ENCODE peak calls at places on chromosome 10, in ten cellular contexts. L is heart right ventricle, E is transverse colon, T is heart left ventricle, Y is PC-3, X is sigmoid colon, B is tibial nerve, V is cardiac muscle cell, A is A549, M is HCT116. J is an unnamed sample. For H3K4me1, the result is how much of the 10 kb centered on the place peaks cover.

GRCh38 chr10:4095171-4095570 is 310.2 kb upstream of the KLF6 start:
- DNase-seq in B (no peak), A (no peak), Y (no peak), V (no peak), M (no peak), X (no peak), T (no peak), L (no peak), E (no peak), J (no peak)

GRCh38 chr10:22271786-22272185 is 44.4 kb upstream of the COMMD3 start:
- DNase-seq in M (no peak), Y (no peak), A (no peak), L (no peak), B (no peak), X (no peak), V (no peak), E (no peak), T (no peak), J (no peak)

GRCh38 chr10:61100882-61101281 is 156.9 kb upstream of the RHOBTB1 start:
- DNase-seq in M (no peak), L (no peak), B (no peak), Y (no peak), T (no peak), E (no peak), X (no peak), A (no peak), V (no peak), J (no peak)

GRCh38 chr10:70662362-70663220 is 9.7 kb upstream of the ADAMTS14 start:
- DNase-seq in Y (no peak), T (no peak), V (no peak), A (no peak), B (peak), L (no peak), E (no peak), M (no peak), X (peak), J (no peak)

GRCh38 chr10:71207578-71207977 is 4.8 kb upstream of the UNC5B start:
- DNase-seq in T (no peak), A (no peak), M (no peak), L (no peak), Y (no peak), E (no peak), V (no peak), B (no peak), X (no peak), J (no peak)

GRCh38 chr10:58644311-58644710 is 131.6 kb downstream of the BICC1 start:
- DNase-seq in T (no peak), E (no peak), L (no peak), V (no peak), B (no peak), X (no peak), A (no peak), M (no peak), Y (no peak), J (no peak)

GRCh38 chr10:6748029-6748428 is 168.0 kb upstream of the PRKCQ start:
- DNase-seq in M (no peak), T (no peak), Y (no peak), A (no peak), X (no peak), B (no peak), V (no peak), E (no peak), L (no peak), J (no peak)

GRCh38 chr10:29976134-29976533 is 83.3 kb downstream of the JCAD start:
- DNase-seq in X (no peak), L (no peak), A (no peak), M (no peak), V (no peak), T (no peak), E (no peak), B (no peak), Y (no peak), J (no peak)

GRCh38 chr10:79090134-79090803 is 21.5 kb downstream of the ZMIZ1 start:
- DNase-seq in A (no peak), T (no peak), Y (peak), V (no peak), M (no peak), X (no peak), B (no peak), E (no peak), L (no peak), J (no peak)

GRCh38 chr10:73293461-73293860 is 41.0 kb upstream of the MRPS16 start:
- DNase-seq in V (no peak), A (no peak), E (no peak), M (no peak), Y (no peak), T (no peak), B (no peak), X (no peak), L (no peak), J (no peak)

GRCh38 chr10:127534074-127534473 is 15.0 kb upstream of the NPS start:
- DNase-seq in E (no peak), L (no peak), B (no peak), T (no peak), M (no peak), A (no peak), Y (no peak), X (no peak), V (no peak), J (no peak)

GRCh38 chr10:104344219-104344618 is 6.0 kb upstream of the ITPRIP start:
- DNase-seq in X (no peak), B (no peak), V (no peak), M (no peak), Y (no peak), T (no peak), E (no peak), L (no peak), A (no peak), J (no peak)

GRCh38 chr10:70532554-70533188 is 54.1 kb downstream of the PALD1 start:
- DNase-seq in Y (no peak), V (no peak), E (no peak), L (no peak), B (no peak), M (no peak), A (no peak), T (no peak), X (no peak), J (no peak)

GRCh38 chr10:92103376-92104084 is 180.0 kb downstream of the BTAF1 start:
- DNase-seq in V (no peak), X (no peak), B (no peak), M (no peak), T (no peak), E (no peak), Y (peak), A (no peak), L (no peak), J (no peak)

GRCh38 chr10:5945561-5946418 is 31.6 kb downstream of the IL15RA start:
- DNase-seq in Y (peak), T (peak), V (no peak), A (no peak), M (no peak), E (peak), B (peak), X (peak), L (peak), J (peak)

GRCh38 chr10:28302012-28302667 is 724 bp downstream of the MPP7 start:
- DNase-seq in M (no peak), V (peak), Y (peak), E (peak), T (no peak), X (no peak), L (peak), B (peak), A (peak), J (no peak)

GRCh38 chr10:125144693-125145623 is 15.4 kb downstream of the CTBP2 start:
- DNase-seq in Y (no peak), A (peak), X (no peak), L (peak), T (no peak), M (peak), E (no peak), B (no peak), V (no peak), J (no peak)

GRCh38 chr10:44425466-44425865 is 40.6 kb upstream of the CXCL12 start:
- DNase-seq in V (no peak), A (no peak), X (no peak), T (no peak), B (no peak), M (no peak), Y (no peak), E (no peak), L (no peak), J (no peak)

GRCh38 chr10:127826161-127826740 is 66.5 kb downstream of the CLRN3 start:
- DNase-seq in B (no peak), A (no peak), E (no peak), M (no peak), T (no peak), X (no peak), L (no peak), V (peak), Y (no peak), J (no peak)

GRCh38 chr10:7417103-7417623 is 6.3 kb upstream of the SFMBT2 start:
- DNase-seq in E (no peak), T (no peak), X (no peak), Y (peak), L (no peak), A (no peak), B (no peak), V (no peak), M (peak), J (no peak)

GRCh38 chr10:69489506-69490090 is 38.3 kb downstream of the TSPAN15 start:
- DNase-seq in E (no peak), X (peak), A (no peak), Y (no peak), M (no peak), L (no peak), V (no peak), T (no peak), B (no peak), J (peak)

GRCh38 chr10:52889611-52890010 is 117.0 kb upstream of the MBL2 start:
- DNase-seq in T (no peak), V (no peak), E (no peak), L (no peak), X (no peak), Y (no peak), B (no peak), M (no peak), A (no peak), J (no peak)

GRCh38 chr10:103648951-103649532 is 155.5 kb downstream of the NEURL1 start:
- DNase-seq in E (no peak), B (no peak), Y (no peak), A (no peak), T (no peak), L (no peak), X (peak), V (no peak), M (no peak), J (no peak)

GRCh38 chr10:90193240-90193985 is 492.0 kb downstream of the KIF20B start:
- DNase-seq in A (no peak), L (no peak), Y (peak), M (no peak), V (no peak), T (no peak), B (no peak), X (no peak), E (no peak), J (no peak)

GRCh38 chr10:19788075-19788686 is 28.1 kb upstream of the PLXDC2 start:
- DNase-seq in E (peak), X (no peak), M (no peak), T (no peak), B (peak), A (no peak), Y (peak), V (peak), L (peak), J (no peak)

GRCh38 chr10:3595736-3596135 is 189.3 kb downstream of the KLF6 start:
- DNase-seq in B (no peak), V (no peak), L (no peak), X (no peak), A (no peak), T (no peak), M (no peak), Y (no peak), E (no peak), J (no peak)

GRCh38 chr10:79093658-79094411 is 25.1 kb downstream of the ZMIZ1 start:
- DNase-seq in L (no peak), M (no peak), V (no peak), B (peak), E (peak), A (no peak), Y (peak), T (no peak), X (peak), J (no peak)

GRCh38 chr10:49831352-49832040 is 69.4 kb upstream of the OGDHL start:
- DNase-seq in M (no peak), B (no peak), V (no peak), A (no peak), X (no peak), Y (no peak), T (no peak), L (no peak), E (no peak), J (no peak)
- H3K4me1 ChIP-seq in M (under half), B (under half), V (under half), A (under half), X (under half), Y (under half), T (under half), L (under half), E (under half), J (under half)

DNA sequence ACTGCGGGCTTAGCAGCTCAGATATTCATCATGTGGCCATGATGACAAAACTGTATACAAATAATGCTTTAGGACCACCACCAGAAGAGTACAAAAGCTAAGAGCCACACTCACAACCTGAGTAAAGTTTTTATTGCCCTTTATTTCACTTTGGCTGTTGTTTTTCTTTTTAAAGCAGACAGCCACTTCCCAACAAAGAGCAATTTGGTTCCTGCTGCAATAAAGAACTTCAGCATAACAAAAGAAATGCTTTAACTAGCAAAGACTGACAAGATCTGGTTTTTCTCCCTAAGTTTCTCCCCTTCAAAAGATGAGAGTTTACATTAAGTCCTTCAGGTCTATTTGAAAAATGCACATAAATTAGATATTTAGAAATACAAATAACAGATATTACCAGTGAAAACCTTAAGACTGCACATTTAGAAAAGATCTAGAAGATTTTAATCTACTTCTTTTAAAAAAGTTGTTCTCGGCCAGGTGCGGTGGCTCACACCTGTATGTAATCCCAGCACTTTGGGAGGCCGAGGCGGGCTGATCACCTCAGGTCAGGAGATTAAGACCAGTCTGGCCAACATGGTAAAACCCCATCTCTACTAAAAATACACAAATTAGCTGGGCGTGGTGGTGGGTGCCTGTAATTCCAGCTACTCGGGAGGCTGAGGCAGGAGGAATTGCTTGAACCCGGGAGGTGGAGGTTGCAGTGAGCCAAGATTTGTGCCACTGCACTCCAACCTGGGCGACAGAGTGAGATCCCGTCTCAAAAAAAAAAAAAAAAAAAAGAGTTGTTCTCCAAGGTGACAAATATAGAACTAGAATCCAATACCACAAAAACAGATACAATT is 59.4 kb downstream of the WAPL start:
- DNase-seq in M (no peak), X (no peak), V (no peak), A (no peak), Y (no peak), B (no peak), E (no peak), T (no peak), L (no peak), J (no peak)
- H3K4me3 ChIP-seq in M (no peak), X (no peak), V (no peak), A (no peak), Y (no peak), B (no peak), E (no peak), T (no peak), L (no peak), J (no peak)

GRCh38 chr10:117860823-117861222 is 185.9 kb downstream of the RAB11FIP2 start:
- DNase-seq in X (no peak), A (peak), B (no peak), T (no peak), M (peak), E (no peak), V (no peak), Y (peak), L (no peak), J (no peak)
- TF ChIP-seq CTCF in X (no peak), A (peak), B (no peak), T (no peak), M (peak), E (no peak), V (peak), Y (peak), L (peak), J (peak)

DNA sequence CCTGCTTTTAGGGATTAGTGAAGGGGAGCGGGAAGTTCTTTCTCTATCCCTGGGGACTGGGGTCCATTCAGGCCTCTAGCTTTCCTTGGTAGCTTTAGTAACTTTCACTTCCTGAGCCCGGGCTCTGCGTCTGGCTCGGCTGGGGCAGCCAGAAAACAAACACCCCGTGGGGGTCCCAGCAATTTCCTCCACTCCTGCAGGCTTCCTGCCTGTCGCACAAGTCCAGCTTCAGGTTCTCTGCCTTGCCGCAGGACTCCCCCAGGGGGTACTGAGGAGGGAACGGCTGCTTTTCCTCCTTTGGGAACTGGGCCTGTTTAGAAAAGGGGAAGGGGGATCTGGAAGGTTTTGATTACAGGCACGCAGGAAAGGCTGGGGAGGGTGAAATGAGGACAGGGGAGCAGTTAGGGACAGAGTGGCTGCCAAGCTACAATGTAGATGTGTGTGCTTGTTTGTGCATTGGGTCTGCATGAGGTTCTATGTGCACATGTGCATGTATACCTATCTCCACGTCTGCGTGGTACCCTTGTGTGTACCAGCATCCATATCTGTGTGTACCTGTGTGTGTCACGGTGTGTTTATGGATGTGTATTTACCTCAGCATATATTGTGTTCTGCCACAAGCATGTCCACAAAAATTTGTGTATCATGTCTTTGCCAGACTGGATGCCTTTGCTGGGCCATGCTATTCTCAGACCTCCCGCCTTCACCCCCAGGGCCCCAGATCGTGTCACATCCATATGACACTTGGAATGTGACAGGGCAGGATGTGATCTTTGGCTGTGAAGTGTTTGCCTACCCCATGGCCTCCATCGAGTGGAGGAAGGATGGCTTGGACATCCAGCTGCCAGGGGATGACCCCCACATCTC is 2.0 kb downstream of the KAZALD1 start:
- DNase-seq in E (no peak), V (no peak), M (no peak), B (no peak), Y (no peak), A (no peak), T (peak), L (peak), X (no peak), J (no peak)
- H3K4me1 ChIP-seq in E (half or more), V (under half), M (under half), B (half or more), Y (under half), A (under half), T (half or more), L (half or more), X (half or more), J (half or more)

GRCh38 chr10:59885430-59886134 is 20.8 kb downstream of the CCDC6 start:
- DNase-seq in E (peak), V (no peak), X (no peak), M (no peak), T (no peak), A (no peak), Y (no peak), L (no peak), B (no peak), J (no peak)
- H3K4me3 ChIP-seq in E (no peak), V (no peak), X (no peak), M (no peak), T (no peak), A (no peak), Y (no peak), L (no peak), B (no peak), J (no peak)

GRCh38 chr10:123380491-123381085 is 226.4 kb downstream of the BUB3 start:
- DNase-seq in B (no peak), Y (peak), L (no peak), A (peak), M (no peak), E (no peak), V (no peak), T (no peak), X (no peak), J (no peak)
- TF ChIP-seq CTCF in B (peak), Y (peak), L (peak), A (peak), M (peak), E (no peak), V (peak), T (no peak), X (no peak), J (no peak)

GRCh38 chr10:77512219-77512578 is 125.4 kb downstream of the KCNMA1 start:
- DNase-seq in L (no peak), T (no peak), E (no peak), Y (no peak), M (no peak), V (no peak), A (no peak), B (no peak), X (no peak), J (no peak)
- H3K4me1 ChIP-seq in L (under half), T (under half), E (under half), Y (half or more), M (under half), V (under half), A (under half), B (under half), X (half or more), J (under half)

J was measured in left ventricle myocardium inferior.